ENCODE peak calls at places on chromosome 10, in seven cellular contexts. One of them, this sample, is unnamed.

GRCh38 chr10:8300925-8301707 is 246.6 kb downstream of the GATA3 start:
- DNase-seq in right lobe of liver: no peak
- DNase-seq in H1: no peak
- DNase-seq in AG04450: no peak
- DNase-seq in HepG2: no peak
- DNase-seq in Calu3: no peak
- DNase-seq in lower lobe of right lung: no peak
- DNase-seq in this sample: no peak

GRCh38 chr10:11837372-11838161 is 14.4 kb downstream of the PROSER2 start:
- DNase-seq in right lobe of liver: no peak
- DNase-seq in H1: no peak
- DNase-seq in AG04450: no peak
- DNase-seq in HepG2: no peak
- DNase-seq in Calu3: no peak
- DNase-seq in lower lobe of right lung: no peak
- DNase-seq in this sample: no peak

GRCh38 chr10:124288928-124289921 is 129.5 kb downstream of the OAT start:
- DNase-seq in right lobe of liver: peak
- DNase-seq in H1: no peak
- DNase-seq in AG04450: no peak
- DNase-seq in HepG2: no peak
- DNase-seq in Calu3: no peak
- DNase-seq in lower lobe of right lung: no peak
- DNase-seq in this sample: no peak

GRCh38 chr10:46543379-46544014 is 13.0 kb downstream of the GPRIN2 start:
- DNase-seq in right lobe of liver: peak
- DNase-seq in H1: no peak
- DNase-seq in AG04450: no peak
- DNase-seq in HepG2: no peak
- DNase-seq in Calu3: peak
- DNase-seq in lower lobe of right lung: peak
- DNase-seq in this sample: no peak

GRCh38 chr10:75111906-75112703 is 649 bp downstream of the SAMD8 start:
- DNase-seq in right lobe of liver: peak
- DNase-seq in H1: no peak
- DNase-seq in AG04450: peak
- DNase-seq in HepG2: peak
- DNase-seq in Calu3: peak
- DNase-seq in lower lobe of right lung: peak
- DNase-seq in this sample: no peak

GRCh38 chr10:22438714-22439113 is 93.4 kb downstream of the SPAG6 start:
- DNase-seq in right lobe of liver: no peak
- DNase-seq in H1: no peak
- DNase-seq in AG04450: no peak
- DNase-seq in HepG2: no peak
- DNase-seq in Calu3: no peak
- DNase-seq in lower lobe of right lung: no peak
- DNase-seq in this sample: no peak

GRCh38 chr10:33333260-33334169 is 952 bp downstream of the NRP1 start:
- DNase-seq in right lobe of liver: no peak
- DNase-seq in H1: no peak
- DNase-seq in AG04450: no peak
- DNase-seq in HepG2: no peak
- DNase-seq in Calu3: peak
- DNase-seq in lower lobe of right lung: no peak
- DNase-seq in this sample: no peak

GRCh38 chr10:100697070-100697469 is 48.3 kb upstream of the PAX2 start:
- DNase-seq in right lobe of liver: no peak
- DNase-seq in H1: no peak
- DNase-seq in AG04450: no peak
- DNase-seq in HepG2: peak
- DNase-seq in Calu3: peak
- DNase-seq in lower lobe of right lung: no peak
- DNase-seq in this sample: no peak

GRCh38 chr10:108352771-108353170 is 1188.3 kb upstream of the SORCS1 start:
- DNase-seq in right lobe of liver: no peak
- DNase-seq in H1: no peak
- DNase-seq in AG04450: no peak
- DNase-seq in HepG2: no peak
- DNase-seq in Calu3: no peak
- DNase-seq in lower lobe of right lung: no peak
- DNase-seq in this sample: no peak

GRCh38 chr10:18665079-18665478 is 5.8 kb downstream of the ARL5B start:
- DNase-seq in right lobe of liver: no peak
- DNase-seq in H1: no peak
- DNase-seq in AG04450: no peak
- DNase-seq in HepG2: no peak
- DNase-seq in Calu3: no peak
- DNase-seq in lower lobe of right lung: no peak
- DNase-seq in this sample: no peak

GRCh38 chr10:71579668-71580067 is 139.9 kb downstream of the C10orf105 start:
- DNase-seq in right lobe of liver: no peak
- DNase-seq in H1: no peak
- DNase-seq in AG04450: no peak
- DNase-seq in HepG2: no peak
- DNase-seq in Calu3: no peak
- DNase-seq in lower lobe of right lung: no peak
- DNase-seq in this sample: no peak

GRCh38 chr10:82150123-82150900 is 275.3 kb downstream of the NRG3 start:
- DNase-seq in right lobe of liver: peak
- DNase-seq in H1: peak
- DNase-seq in AG04450: no peak
- DNase-seq in HepG2: no peak
- DNase-seq in Calu3: peak
- DNase-seq in lower lobe of right lung: peak
- DNase-seq in this sample: no peak

GRCh38 chr10:118768041-118768933 is 13.5 kb upstream of the CACUL1 start:
- DNase-seq in right lobe of liver: no peak
- DNase-seq in H1: no peak
- DNase-seq in AG04450: no peak
- DNase-seq in HepG2: no peak
- DNase-seq in Calu3: no peak
- DNase-seq in lower lobe of right lung: no peak
- DNase-seq in this sample: no peak

GRCh38 chr10:112311481-112311880 is 28.3 kb downstream of the TECTB start:
- DNase-seq in right lobe of liver: no peak
- DNase-seq in H1: no peak
- DNase-seq in AG04450: no peak
- DNase-seq in HepG2: no peak
- DNase-seq in Calu3: no peak
- DNase-seq in lower lobe of right lung: no peak
- DNase-seq in this sample: no peak

GRCh38 chr10:125521721-125522680 is 161.0 kb downstream of the TEX36 start:
- DNase-seq in right lobe of liver: no peak
- DNase-seq in H1: peak
- DNase-seq in AG04450: no peak
- DNase-seq in HepG2: peak
- DNase-seq in Calu3: no peak
- DNase-seq in lower lobe of right lung: no peak
- DNase-seq in this sample: no peak

GRCh38 chr10:6823770-6824169 is 243.7 kb upstream of the PRKCQ start:
- DNase-seq in right lobe of liver: no peak
- DNase-seq in H1: no peak
- DNase-seq in AG04450: no peak
- DNase-seq in HepG2: no peak
- DNase-seq in Calu3: no peak
- DNase-seq in lower lobe of right lung: no peak
- DNase-seq in this sample: no peak

GRCh38 chr10:22767859-22768258 is 53.5 kb upstream of the PIP4K2A start:
- DNase-seq in right lobe of liver: no peak
- DNase-seq in H1: no peak
- DNase-seq in AG04450: no peak
- DNase-seq in HepG2: no peak
- DNase-seq in Calu3: no peak
- DNase-seq in lower lobe of right lung: no peak
- DNase-seq in this sample: no peak

GRCh38 chr10:57599440-57599839 is 668.3 kb downstream of the IPMK start:
- DNase-seq in right lobe of liver: no peak
- DNase-seq in H1: no peak
- DNase-seq in AG04450: no peak
- DNase-seq in HepG2: no peak
- DNase-seq in Calu3: no peak
- DNase-seq in lower lobe of right lung: no peak
- DNase-seq in this sample: no peak

DNA sequence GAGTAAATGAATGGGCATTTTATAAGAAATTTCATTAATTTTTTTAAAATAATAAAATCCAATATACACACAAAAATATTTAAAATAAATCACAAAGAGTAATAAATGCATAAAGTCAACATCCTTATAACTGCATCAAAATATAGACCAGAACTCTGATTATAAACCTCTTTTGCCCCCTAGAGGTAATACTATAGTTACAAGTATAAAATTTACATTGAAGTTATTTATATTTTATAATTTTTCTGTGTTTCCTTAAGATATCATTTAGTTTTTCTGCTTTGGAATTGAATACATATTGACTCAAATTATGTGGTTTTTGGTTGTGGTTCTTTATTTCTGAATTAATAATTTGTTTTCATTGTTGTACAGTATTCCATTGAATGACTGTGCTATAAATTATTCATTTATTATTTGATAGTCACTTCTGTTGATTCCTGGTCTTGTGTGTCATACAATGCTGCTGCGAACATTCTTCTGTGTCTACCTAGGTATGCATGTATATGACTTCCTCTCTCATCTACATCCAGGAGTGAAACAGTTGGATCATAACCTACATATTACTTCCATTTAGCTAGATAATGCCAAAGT is 673.6 kb downstream of the IPMK start:
- DNase-seq in right lobe of liver: no peak
- DNase-seq in H1: no peak
- DNase-seq in AG04450: no peak
- DNase-seq in HepG2: no peak
- DNase-seq in Calu3: no peak
- DNase-seq in lower lobe of right lung: no peak
- DNase-seq in this sample: no peak
- TF ChIP-seq CTCF in right lobe of liver: no peak
- TF ChIP-seq CTCF in H1: no peak
- TF ChIP-seq CTCF in AG04450: no peak
- TF ChIP-seq CTCF in HepG2: no peak
- TF ChIP-seq CTCF in Calu3: peak
- TF ChIP-seq CTCF in lower lobe of right lung: no peak
- TF ChIP-seq CTCF in this sample: no peak

GRCh38 chr10:95480102-95480900 is 80.9 kb downstream of the SORBS1 start:
- DNase-seq in right lobe of liver: peak
- DNase-seq in H1: no peak
- DNase-seq in AG04450: no peak
- DNase-seq in HepG2: no peak
- DNase-seq in Calu3: no peak
- DNase-seq in lower lobe of right lung: no peak
- DNase-seq in this sample: no peak
- TF ChIP-seq CTCF in right lobe of liver: peak
- TF ChIP-seq CTCF in H1: no peak
- TF ChIP-seq CTCF in AG04450: no peak
- TF ChIP-seq CTCF in HepG2: no peak
- TF ChIP-seq CTCF in Calu3: no peak
- TF ChIP-seq CTCF in lower lobe of right lung: no peak
- TF ChIP-seq CTCF in this sample: no peak

DNA sequence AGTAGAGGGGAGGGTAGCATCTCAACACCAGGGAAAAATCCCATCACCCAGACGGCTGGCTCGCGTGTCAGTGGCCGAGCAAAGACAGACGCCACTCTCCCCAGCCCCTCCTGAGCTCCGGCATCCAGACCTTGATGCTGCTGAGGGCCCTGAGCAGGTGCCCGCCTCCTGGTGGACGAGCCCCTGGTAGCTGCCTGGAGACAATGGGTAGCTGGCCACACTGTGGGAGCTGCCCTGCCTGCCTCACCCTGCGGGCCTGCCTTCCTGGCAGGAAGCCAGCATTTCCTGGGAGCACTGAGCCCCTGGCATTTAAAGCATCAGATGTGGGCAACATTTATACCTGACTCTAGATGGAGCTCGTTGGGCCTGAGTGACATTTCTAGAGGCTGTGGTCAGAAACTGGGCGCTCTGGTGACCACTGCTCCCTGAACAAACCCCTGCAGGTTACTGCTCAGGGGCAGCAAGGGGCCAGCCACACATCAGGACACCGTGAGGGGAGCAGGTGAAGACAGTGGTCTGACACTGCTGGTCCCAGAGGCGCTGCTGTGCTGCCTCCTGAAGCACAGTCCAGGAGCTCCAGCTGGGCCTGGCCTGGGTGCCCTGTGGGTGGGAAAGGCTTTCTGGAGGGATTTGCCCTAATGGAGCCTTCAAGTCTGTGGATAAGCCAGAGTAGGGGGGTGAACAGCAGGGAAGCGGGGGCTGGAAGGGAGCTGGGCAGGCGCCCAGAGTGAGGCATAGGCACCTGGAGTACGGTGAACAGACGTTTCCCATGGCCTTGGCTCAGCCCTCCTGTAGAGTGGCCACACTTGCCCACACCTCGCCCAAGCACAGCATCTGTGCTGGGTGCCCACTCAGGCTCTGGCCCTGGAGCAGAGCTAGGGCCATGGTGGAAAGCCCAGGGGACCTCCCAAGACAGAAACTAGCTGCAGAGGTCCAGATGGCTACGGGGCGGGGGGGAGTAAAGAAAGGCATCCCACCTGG is 138.7 kb downstream of the MAPK8 start:
- DNase-seq in right lobe of liver: peak
- DNase-seq in H1: no peak
- DNase-seq in AG04450: no peak
- DNase-seq in HepG2: peak
- DNase-seq in Calu3: peak
- DNase-seq in lower lobe of right lung: no peak
- DNase-seq in this sample: no peak
- TF ChIP-seq CTCF in right lobe of liver: no peak
- TF ChIP-seq CTCF in H1: peak
- TF ChIP-seq CTCF in AG04450: no peak
- TF ChIP-seq CTCF in HepG2: peak
- TF ChIP-seq CTCF in Calu3: peak
- TF ChIP-seq CTCF in lower lobe of right lung: no peak
- TF ChIP-seq CTCF in this sample: no peak

GRCh38 chr10:132634241-132634946 is 96.8 kb downstream of the INPP5A start:
- DNase-seq in right lobe of liver: peak
- DNase-seq in H1: no peak
- DNase-seq in AG04450: no peak
- DNase-seq in HepG2: no peak
- DNase-seq in Calu3: no peak
- DNase-seq in lower lobe of right lung: no peak
- DNase-seq in this sample: no peak
- TF ChIP-seq CTCF in right lobe of liver: no peak
- TF ChIP-seq CTCF in H1: peak
- TF ChIP-seq CTCF in AG04450: no peak
- TF ChIP-seq CTCF in HepG2: no peak
- TF ChIP-seq CTCF in Calu3: no peak
- TF ChIP-seq CTCF in lower lobe of right lung: no peak
- TF ChIP-seq CTCF in this sample: peak

DNA sequence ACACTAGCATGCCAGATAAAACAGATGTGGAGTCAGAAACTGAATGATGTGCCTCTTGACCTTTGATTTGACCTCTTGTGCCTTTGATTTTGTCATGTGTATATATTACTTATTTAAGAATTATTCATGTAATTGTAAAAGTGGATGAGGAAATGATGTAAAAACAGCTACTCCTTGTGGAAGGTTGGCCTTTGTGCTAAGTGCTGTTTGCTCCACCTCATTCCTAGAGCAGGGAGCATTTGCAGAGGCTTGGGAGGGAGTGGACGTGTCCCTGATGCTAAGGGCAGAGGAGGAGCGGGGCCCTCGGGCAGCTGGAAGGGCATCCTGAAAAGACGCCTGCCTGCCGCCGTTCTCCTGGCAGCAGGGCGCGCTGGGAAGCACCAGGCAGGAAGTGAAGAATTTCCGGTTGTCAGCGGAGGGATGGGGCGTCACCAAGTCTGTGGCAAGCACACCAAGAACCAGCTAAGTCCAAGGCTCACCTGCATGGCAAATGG is 197.6 kb upstream of the ZNF32 start:
- DNase-seq in right lobe of liver: no peak
- DNase-seq in H1: no peak
- DNase-seq in AG04450: no peak
- DNase-seq in HepG2: no peak
- DNase-seq in Calu3: no peak
- DNase-seq in lower lobe of right lung: no peak
- DNase-seq in this sample: peak
- TF ChIP-seq CTCF in right lobe of liver: no peak
- TF ChIP-seq CTCF in H1: no peak
- TF ChIP-seq CTCF in AG04450: no peak
- TF ChIP-seq CTCF in HepG2: no peak
- TF ChIP-seq CTCF in Calu3: no peak
- TF ChIP-seq CTCF in lower lobe of right lung: no peak
- TF ChIP-seq CTCF in this sample: peak

This sample was measured in BJ.